ENCODE peak calls at places on chromosome 4, in six cellular contexts. O is transverse colon, Y is fibroblast of mammary gland, F is D721Med, E is AG04450, M is WTC11. W is an unnamed sample.

GRCh38 chr4:173998471-173999144 is 284.9 kb downstream of the FBXO8 start:
- DNase-seq in O (no peak), Y (no peak), E (no peak), F (no peak), M (no peak), W (no peak)

GRCh38 chr4:147581601-147582350 is 35.4 kb upstream of the TMEM184C start:
- DNase-seq in F (no peak), O (no peak), Y (peak; percentile 76), M (no peak), E (peak; percentile 61), W (no peak)

GRCh38 chr4:36316544-36317082 is 35.2 kb downstream of the DTHD1 start:
- DNase-seq in M (no peak), E (no peak), O (no peak), Y (no peak), F (no peak), W (no peak)

GRCh38 chr4:853416-853781 is 27.5 kb upstream of the CPLX1 start:
- DNase-seq in M (no peak), O (no peak), Y (no peak), F (no peak), E (no peak), W (no peak)

GRCh38 chr4:84179413-84179812 is 319.7 kb downstream of the NKX6-1 start:
- DNase-seq in O (no peak), E (no peak), F (no peak), Y (no peak), M (no peak), W (no peak)

GRCh38 chr4:44016582-44017421 is 431.8 kb downstream of the KCTD8 start:
- DNase-seq in F (no peak), Y (peak; percentile 2), M (no peak), O (no peak), E (no peak), W (no peak)

GRCh38 chr4:53960843-53961242 is 103.6 kb downstream of the CHIC2 start:
- DNase-seq in M (no peak), Y (no peak), E (no peak), O (no peak), F (no peak), W (no peak)

GRCh38 chr4:174377613-174378012 is 93.9 kb downstream of the CEP44 start:
- DNase-seq in F (no peak), Y (peak; percentile 43), E (no peak), O (no peak), M (no peak), W (no peak)

GRCh38 chr4:186621959-186622553 is 66.7 kb upstream of the MTNR1A start:
- DNase-seq in M (no peak), Y (peak; percentile 90), E (peak; percentile 65), F (no peak), O (no peak), W (no peak)

GRCh38 chr4:150906987-150907633 is 108.0 kb downstream of the LRBA start:
- DNase-seq in F (no peak), M (no peak), O (no peak), E (no peak), Y (peak; percentile 12), W (no peak)

GRCh38 chr4:10144479-10144878 is 27.9 kb upstream of the WDR1 start:
- DNase-seq in E (no peak), Y (no peak), M (no peak), F (no peak), O (no peak), W (no peak)

DNA sequence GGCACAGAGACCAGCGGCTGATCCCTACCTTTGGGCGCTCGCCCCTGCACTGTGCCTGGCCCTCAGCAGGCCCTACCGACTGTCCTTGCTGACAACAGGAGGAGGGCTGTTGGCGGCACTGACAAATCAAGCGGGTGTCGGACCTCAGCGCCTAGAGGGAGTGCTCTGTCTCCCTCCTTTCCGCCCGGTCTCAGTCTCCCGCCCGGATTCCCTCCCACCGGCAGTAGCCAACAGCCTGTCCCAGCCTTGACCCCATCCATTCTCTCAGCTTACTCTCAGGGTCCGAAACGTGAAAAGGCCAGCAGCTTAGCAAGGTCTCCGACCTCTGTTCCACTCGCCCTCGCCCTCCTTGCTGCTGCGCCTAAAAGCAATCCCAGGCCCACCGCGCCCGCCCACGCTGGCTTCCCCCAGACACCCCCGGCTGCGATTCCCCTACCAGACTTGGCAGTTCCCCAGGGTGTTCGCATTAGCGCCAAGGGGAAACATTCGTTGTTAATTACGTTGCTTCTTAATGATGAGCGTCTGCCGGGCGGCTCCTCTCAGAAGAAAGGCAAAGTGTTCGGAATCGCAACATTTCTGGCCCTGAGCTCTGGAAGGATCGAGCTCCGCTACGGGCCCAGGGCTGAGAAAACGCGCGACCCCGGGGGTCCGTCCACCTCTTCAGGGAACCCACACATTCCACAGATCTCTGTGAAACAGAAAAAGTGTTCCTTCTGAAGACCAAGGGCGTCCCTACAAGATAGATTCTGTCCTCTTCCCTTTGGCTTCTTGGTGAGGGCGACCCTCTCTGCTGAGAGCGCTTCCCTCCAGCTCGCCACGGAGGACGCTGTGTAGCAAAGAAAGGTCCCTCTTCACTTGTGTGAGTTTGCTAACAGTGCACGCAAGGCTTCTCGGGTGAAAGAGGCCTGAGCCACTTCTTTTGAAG is 96.1 kb downstream of the SOWAHB start:
- DNase-seq in F (no peak), M (peak; percentile 56), E (no peak), O (no peak), Y (no peak), W (peak; percentile 20)
- TF ChIP-seq CTCF in F (no peak), M (no peak), E (no peak), O (no peak), Y (no peak), W (no peak)

DNA sequence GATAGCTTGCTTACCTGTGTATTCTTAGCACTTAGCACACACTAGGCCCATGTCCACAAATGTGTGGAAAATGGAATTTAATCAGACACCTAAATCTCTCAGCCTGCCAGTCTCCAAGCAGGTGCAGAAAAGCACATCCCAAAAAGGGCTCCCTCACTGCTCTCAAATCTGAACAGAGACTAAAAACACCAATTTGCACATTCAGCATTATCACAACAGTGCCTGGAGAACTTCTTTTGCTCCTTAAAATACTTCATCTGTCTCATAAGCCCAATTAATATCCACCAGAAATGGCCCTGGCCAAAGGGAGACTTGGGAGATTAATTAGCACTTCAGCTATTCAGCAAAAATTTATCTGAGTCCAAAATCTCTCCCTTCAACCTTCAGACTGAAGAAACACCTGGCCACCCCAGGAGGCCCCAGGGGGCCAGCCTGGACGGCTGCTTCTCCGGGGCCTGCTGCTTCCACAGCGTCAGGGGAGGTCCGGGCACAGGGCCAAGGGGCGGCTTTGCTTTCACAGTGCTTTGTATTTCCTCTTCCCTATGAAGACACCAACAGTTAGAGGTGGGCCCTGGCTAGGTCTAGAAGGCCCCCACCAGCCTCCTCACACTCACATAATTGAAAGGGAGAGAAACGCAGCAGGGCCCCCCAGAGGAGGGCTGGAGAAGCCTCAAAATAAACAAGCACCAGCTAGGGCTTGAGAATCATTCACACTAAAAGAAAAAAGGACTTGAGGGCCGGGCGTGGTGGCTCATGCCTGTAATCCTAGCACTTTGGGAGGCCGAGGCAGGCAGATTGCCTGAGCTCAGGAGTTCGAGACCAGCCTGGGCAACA is 18.0 kb downstream of the SCD5 start:
- DNase-seq in Y (peak; percentile 49), F (no peak), O (peak; percentile 72), M (peak; percentile 25), E (no peak), W (no peak)
- TF ChIP-seq CTCF in Y (no peak), F (peak; percentile 10), O (no peak), M (no peak), E (no peak), W (no peak)

GRCh38 chr4:143184503-143185252 is at the start of gene USP38:
- DNase-seq in Y (peak; percentile 94), E (peak; percentile 81), O (peak; percentile 96), F (peak; percentile 17), M (peak; percentile 82), W (peak; percentile 75)
- TF ChIP-seq CTCF in Y (no peak), E (no peak), O (peak; percentile 38), F (no peak), M (no peak), W (no peak)

GRCh38 chr4:21447320-21448055 is 501.1 kb downstream of the KCNIP4 start:
- DNase-seq in E (no peak), Y (no peak), M (no peak), F (no peak), O (no peak), W (no peak)
- TF ChIP-seq CTCF in E (no peak), Y (no peak), M (no peak), F (peak; percentile 11), O (no peak), W (no peak)

GRCh38 chr4:153838564-153838963 is 49.7 kb upstream of the SFRP2 start:
- DNase-seq in Y (no peak), F (no peak), M (no peak), O (no peak), E (no peak), W (no peak)

DNA sequence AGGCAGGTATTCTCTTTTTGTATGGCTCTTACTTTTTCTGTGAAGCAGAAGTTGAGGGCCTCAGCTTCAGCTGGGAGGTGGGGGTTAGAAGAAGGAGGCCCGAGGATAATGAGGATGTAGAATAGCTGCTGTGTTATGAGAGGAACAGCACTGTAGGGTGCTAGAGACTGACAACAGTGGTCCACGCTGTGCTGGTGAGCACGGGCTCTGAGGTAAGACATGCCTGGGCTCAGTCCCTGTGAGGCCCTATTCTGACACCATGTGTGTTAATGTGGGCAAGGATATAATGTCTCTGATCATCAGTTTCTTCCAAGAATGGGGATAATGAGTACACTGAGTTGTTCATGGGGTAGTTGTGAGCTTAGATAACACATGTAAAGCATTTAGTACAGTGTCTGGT is 55.3 kb upstream of the SFRP2 start:
- DNase-seq in M (no peak), O (no peak), E (no peak), Y (no peak), F (no peak), W (no peak)
- TF ChIP-seq CTCF in M (no peak), O (no peak), E (no peak), Y (no peak), F (no peak), W (no peak)

GRCh38 chr4:46930866-46931265 is 21.8 kb upstream of the COX7B2 start:
- DNase-seq in O (no peak), E (no peak), Y (no peak), M (no peak), F (no peak), W (no peak)

GRCh38 chr4:46927201-46927600 is 18.2 kb upstream of the COX7B2 start:
- DNase-seq in M (no peak), F (no peak), Y (no peak), O (no peak), E (no peak), W (no peak)

GRCh38 chr4:46934731-46935130 is 25.7 kb upstream of the COX7B2 start:
- DNase-seq in E (no peak), M (no peak), O (peak; percentile 32), Y (no peak), F (no peak), W (no peak)

GRCh38 chr4:46933686-46934085 is 24.6 kb upstream of the COX7B2 start:
- DNase-seq in F (no peak), M (no peak), O (no peak), E (no peak), Y (no peak), W (no peak)

GRCh38 chr4:46931981-46932380 is 22.9 kb upstream of the COX7B2 start:
- DNase-seq in M (peak; percentile 49), Y (peak; percentile 36), O (peak; percentile 10), F (no peak), E (no peak), W (no peak)
- TF ChIP-seq CTCF in M (peak; percentile 40), Y (peak; percentile 57), O (no peak), F (peak; percentile 50), E (peak; percentile 86), W (peak; percentile 54)

W was measured in neural crest cell.